ENCODE peak calls at places on chromosomes 16 and 17, in eight cellular contexts. A is H7; J is GM12865; C is amygdala; V is psoas muscle; B is activated CD4-positive, alpha-beta T cell treated with anti-CD3 and anti-CD28 coated beads, Interleukin-2, amount 10 ng/mL, durations not matched to agents 7 days and 5 days; G is HCEC 1CT; E is cardiac septum. H is an unnamed sample.

GRCh38 chr17:78645421-78646295 is 68.5 kb upstream of the DNAH17 start:
- DNase-seq in V (peak), G (no peak), A (peak), C (peak), E (peak), B (peak), J (peak), H (peak)

GRCh38 chr17:11356371-11356770 is 115.4 kb downstream of the SHISA6 start:
- DNase-seq in J (no peak), A (no peak), E (no peak), G (no peak), B (no peak), V (no peak), C (no peak), H (no peak)

GRCh38 chr17:41264599-41264998 is 579 bp upstream of the KRTAP9-6 start:
- DNase-seq in E (no peak), V (no peak), B (no peak), C (no peak), J (no peak), A (no peak), G (no peak), H (no peak)

GRCh38 chr17:8222630-8223355 is 12.4 kb upstream of the AURKB start:
- DNase-seq in A (peak), C (peak), E (peak), G (peak), J (peak), V (peak), B (peak), H (peak)

GRCh38 chr17:17190188-17190587 is 15.9 kb downstream of the PLD6 start:
- DNase-seq in G (no peak), B (no peak), C (no peak), J (no peak), E (no peak), A (no peak), V (no peak), H (no peak)

GRCh38 chr17:15469260-15469659 is 1.8 kb upstream of the CDRT4 start:
- DNase-seq in C (no peak), A (no peak), G (no peak), B (no peak), V (peak), E (no peak), J (no peak), H (no peak)

GRCh38 chr17:32927724-32928526 is at the start of gene TMEM98:
- DNase-seq in E (no peak), J (no peak), V (peak), G (no peak), C (peak), A (peak), B (peak), H (peak)

GRCh38 chr16:28974007-28974436 is 556 bp upstream of the SPNS1 start:
- DNase-seq in E (no peak), V (peak), A (peak), G (peak), J (peak), B (no peak), C (peak), H (no peak)

GRCh38 chr17:46977348-46977747 is 1.7 kb downstream of the RPRML start:
- DNase-seq in V (no peak), B (no peak), C (no peak), A (peak), E (no peak), G (peak), J (no peak), H (no peak)

GRCh38 chr17:50169121-50169764 is 3.4 kb downstream of the SGCA start:
- DNase-seq in G (peak), B (peak), V (peak), E (no peak), A (peak), C (no peak), J (peak), H (peak)

GRCh38 chr17:73759324-73760185 is 115.3 kb upstream of the SDK2 start:
- DNase-seq in J (no peak), A (no peak), G (no peak), V (no peak), E (no peak), C (no peak), B (no peak), H (no peak)

GRCh38 chr17:79325707-79326106 is 251.1 kb downstream of the ENGASE start:
- DNase-seq in V (no peak), B (no peak), C (no peak), J (no peak), A (peak), G (no peak), E (no peak), H (no peak)

GRCh38 chr17:76445697-76446448 is 7.1 kb downstream of the UBE2O start:
- DNase-seq in J (no peak), E (peak), A (no peak), G (no peak), B (no peak), V (no peak), C (no peak), H (no peak)

GRCh38 chr17:45227101-45227591 is 5.5 kb downstream of the FMNL1 start:
- DNase-seq in V (no peak), A (peak), G (no peak), C (no peak), B (peak), J (peak), E (no peak), H (peak)

GRCh38 chr16:57591870-57592485 is 36.5 kb upstream of the ADGRG1 start:
- DNase-seq in A (no peak), C (no peak), J (no peak), E (no peak), V (no peak), G (no peak), B (no peak), H (no peak)

GRCh38 chr17:64240261-64240740 is 22.8 kb downstream of the TEX2 start:
- DNase-seq in C (no peak), E (no peak), G (no peak), V (no peak), A (no peak), J (no peak), B (no peak), H (no peak)

GRCh38 chr16:28093383-28093725 is 29.8 kb upstream of the GSG1L start:
- DNase-seq in V (no peak), C (no peak), E (peak), G (no peak), B (no peak), A (peak), J (no peak), H (no peak)

GRCh38 chr16:25299792-25300590 is 42.3 kb upstream of the ZKSCAN2 start:
- DNase-seq in V (no peak), E (no peak), G (no peak), J (no peak), C (no peak), B (no peak), A (no peak), H (no peak)

GRCh38 chr17:77439382-77440013 is 298.7 kb downstream of the SEC14L1 start:
- DNase-seq in C (no peak), V (no peak), A (no peak), E (no peak), J (no peak), B (no peak), G (no peak), H (no peak)

GRCh38 chr17:43043306-43043705 is 18.3 kb downstream of the RND2 start:
- DNase-seq in G (no peak), C (no peak), V (no peak), B (no peak), J (no peak), E (no peak), A (no peak), H (no peak)

GRCh38 chr17:67519801-67520251 is 142.7 kb downstream of the PITPNC1 start:
- DNase-seq in V (no peak), B (no peak), J (no peak), A (no peak), G (no peak), C (no peak), E (no peak), H (no peak)

GRCh38 chr17:41403409-41404023 is 6.1 kb upstream of the KRT31 start:
- DNase-seq in J (no peak), C (no peak), B (no peak), V (no peak), E (no peak), A (no peak), G (no peak), H (no peak)

GRCh38 chr16:58500329-58501241 is 642 bp downstream of the NDRG4 start:
- DNase-seq in J (no peak), C (no peak), G (no peak), B (no peak), E (peak), V (no peak), A (peak), H (no peak)

GRCh38 chr17:1714488-1714979 is 4.4 kb upstream of the TLCD2 start:
- DNase-seq in G (peak), V (peak), C (peak), J (no peak), E (peak), B (peak), A (peak), H (no peak)

GRCh38 chr16:3363793-3364192 is 8.1 kb downstream of the OR2C1 start:
- DNase-seq in E (no peak), B (no peak), J (no peak), V (no peak), C (no peak), G (no peak), A (no peak), H (peak)

GRCh38 chr17:31693433-31694210 is 165.4 kb downstream of the COPRS start:
- DNase-seq in J (no peak), E (no peak), A (no peak), B (no peak), V (no peak), G (no peak), C (no peak), H (no peak)

GRCh38 chr16:87789437-87790277 is 23.9 kb upstream of the KLHDC4 start:
- DNase-seq in J (no peak), A (peak), C (no peak), G (peak), B (no peak), V (no peak), E (no peak), H (no peak)

H was measured in MM.1S.